ENCODE peak calls at places on chromosome X, in nine cellular contexts. I is heart left ventricle, E is lower lobe of right lung, M is HL-60, K is PC-3, C is OCI-LY7, Z is cardiac fibroblast, W is AG09309, S is ascending aorta. O is an unnamed sample.

GRCh38 chrX:23756165-23756564 is 13.1 kb upstream of the ACOT9 start:
- DNase-seq in C (peak), S (no peak), K (peak), W (no peak), I (peak), M (peak), E (peak), Z (peak), O (no peak)

GRCh38 chrX:65985211-65985610 is 54.7 kb downstream of the VSIG4 start:
- DNase-seq in M (no peak), K (no peak), C (no peak), E (no peak), I (no peak), W (no peak), Z (no peak), S (no peak), O (no peak)

GRCh38 chrX:68440940-68441339 is 7.6 kb upstream of the OPHN1 start:
- DNase-seq in K (peak), M (no peak), Z (peak), C (no peak), W (no peak), I (peak), E (no peak), S (no peak), O (peak)

GRCh38 chrX:96540111-96540631 is 144.5 kb upstream of the DIAPH2 start:
- DNase-seq in M (no peak), E (no peak), C (no peak), S (no peak), I (no peak), Z (no peak), K (no peak), W (no peak), O (peak)

GRCh38 chrX:1717326-1717725 is 102.5 kb downstream of the ASMT start:
- DNase-seq in Z (no peak), C (no peak), I (no peak), M (no peak), S (no peak), W (no peak), E (no peak), K (no peak), O (no peak)

GRCh38 chrX:49919617-49920016 is 2.8 kb upstream of the CLCN5 start:
- DNase-seq in I (peak), Z (peak), M (no peak), C (peak), K (peak), W (peak), E (no peak), S (no peak), O (no peak)

GRCh38 chrX:140744085-140744484 is 34.5 kb downstream of the LINC00632 start:
- DNase-seq in I (no peak), K (peak), E (no peak), Z (no peak), C (no peak), S (no peak), M (no peak), W (no peak), O (no peak)

GRCh38 chrX:153685179-153685536 is 2.6 kb upstream of the SLC6A8 start:
- DNase-seq in M (no peak), I (no peak), K (no peak), C (no peak), E (no peak), S (no peak), W (no peak), Z (no peak), O (no peak)

GRCh38 chrX:27884654-27885053 is 76.9 kb downstream of the MAGEB10 start:
- DNase-seq in Z (no peak), W (no peak), I (no peak), S (no peak), E (no peak), M (no peak), C (no peak), K (no peak), O (no peak)

GRCh38 chrX:53255738-53256191 is 25.6 kb downstream of the IQSEC2 start:
- DNase-seq in W (no peak), I (no peak), E (no peak), Z (no peak), K (no peak), S (no peak), M (no peak), C (no peak), O (no peak)

GRCh38 chrX:7216981-7217587 is 69.1 kb upstream of the PUDP start:
- DNase-seq in C (no peak), I (no peak), Z (no peak), W (no peak), K (no peak), M (no peak), S (no peak), E (no peak), O (no peak)

GRCh38 chrX:136182394-136182793 is 35.1 kb downstream of the FHL1 start:
- DNase-seq in Z (peak), S (no peak), C (no peak), I (no peak), E (no peak), M (no peak), K (no peak), W (no peak), O (no peak)

GRCh38 chrX:45351478-45351877 is 150.8 kb upstream of the DIPK2B start:
- DNase-seq in E (no peak), Z (peak), M (no peak), S (no peak), C (no peak), W (peak), I (no peak), K (peak), O (no peak)

GRCh38 chrX:56745019-56745418 is 16.0 kb downstream of the NBDY start:
- DNase-seq in S (no peak), M (no peak), I (no peak), W (peak), Z (peak), K (peak), C (no peak), E (no peak), O (no peak)

GRCh38 chrX:150058728-150059127 is 120.4 kb upstream of the EOLA2 start:
- DNase-seq in M (no peak), Z (no peak), I (no peak), W (no peak), E (no peak), S (no peak), K (peak), C (no peak), O (no peak)

GRCh38 chrX:1521459-1521956 is 15.5 kb downstream of the P2RY8 start:
- DNase-seq in C (peak), Z (no peak), W (no peak), S (no peak), I (no peak), M (peak), E (no peak), K (no peak), O (no peak)

GRCh38 chrX:119692241-119693031 is 532 bp downstream of the SEPTIN6 start:
- DNase-seq in M (peak), I (peak), S (no peak), C (peak), W (no peak), E (peak), Z (peak), K (peak), O (peak)

GRCh38 chrX:119695535-119696050 is 2.6 kb upstream of the SEPTIN6 start:
- DNase-seq in S (no peak), W (no peak), C (peak), Z (no peak), E (no peak), I (no peak), M (no peak), K (no peak), O (no peak)

GRCh38 chrX:119693032-119693995 is at the start of gene SEPTIN6:
- DNase-seq in M (peak), Z (peak), I (peak), S (peak), W (no peak), C (peak), K (peak), E (peak), O (peak)

GRCh38 chrX:119694601-119695534 is 1.9 kb upstream of the SEPTIN6 start:
- DNase-seq in I (no peak), K (no peak), C (peak), S (no peak), W (no peak), E (no peak), Z (no peak), M (no peak), O (no peak)

GRCh38 chrX:119693996-119694451 is 1.1 kb upstream of the SEPTIN6 start:
- DNase-seq in M (no peak), S (no peak), I (peak), K (no peak), C (no peak), E (no peak), Z (no peak), W (no peak), O (no peak)
- H3K4me3 ChIP-seq in M (no peak), S (peak), I (peak), K (no peak), C (peak), E (peak), Z (no peak), W (no peak), O (no peak)

GRCh38 chrX:103797691-103798090 is 21.1 kb downstream of the PLP1 start:
- DNase-seq in S (no peak), C (no peak), E (no peak), W (no peak), Z (no peak), K (peak), I (no peak), M (no peak), O (no peak)
- TF ChIP-seq CTCF in S (no peak), C (no peak), E (no peak), W (no peak), Z (no peak), K (no peak), I (no peak), M (no peak), O (no peak)

GRCh38 chrX:101080326-101080725 is 1.6 kb downstream of the TMEM35A start:
- DNase-seq in K (no peak), I (no peak), W (no peak), S (no peak), C (no peak), M (no peak), Z (no peak), E (no peak), O (no peak)
- H3K4me3 ChIP-seq in K (no peak), I (no peak), W (no peak), S (no peak), C (no peak), M (no peak), Z (no peak), E (no peak), O (no peak)

DNA sequence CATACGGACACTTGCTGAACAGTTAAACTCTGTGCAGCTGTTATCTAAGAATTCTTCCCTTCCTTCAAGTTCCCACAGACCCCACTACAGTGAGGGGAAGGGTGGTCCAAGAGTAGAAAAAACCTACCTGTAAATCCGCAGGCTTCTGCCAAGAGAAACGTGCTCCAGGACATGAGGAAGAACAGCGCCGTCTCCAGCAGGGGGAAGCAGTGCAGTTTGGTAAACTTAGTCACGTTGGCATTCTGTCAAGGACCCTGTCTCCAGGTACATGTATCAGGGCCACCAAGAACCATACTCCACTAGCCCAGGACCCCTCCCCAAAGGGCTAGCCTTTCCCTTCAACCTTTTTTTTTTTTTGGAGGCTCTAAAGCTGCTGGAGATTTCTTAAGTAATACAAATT is 79.9 kb downstream of the CHST7 start:
- DNase-seq in M (no peak), Z (peak), K (peak), E (peak), W (no peak), I (no peak), S (no peak), C (peak), O (peak)
- TF ChIP-seq CTCF in M (no peak), Z (peak), K (peak), E (peak), W (peak), I (no peak), S (no peak), C (peak), O (no peak)

DNA sequence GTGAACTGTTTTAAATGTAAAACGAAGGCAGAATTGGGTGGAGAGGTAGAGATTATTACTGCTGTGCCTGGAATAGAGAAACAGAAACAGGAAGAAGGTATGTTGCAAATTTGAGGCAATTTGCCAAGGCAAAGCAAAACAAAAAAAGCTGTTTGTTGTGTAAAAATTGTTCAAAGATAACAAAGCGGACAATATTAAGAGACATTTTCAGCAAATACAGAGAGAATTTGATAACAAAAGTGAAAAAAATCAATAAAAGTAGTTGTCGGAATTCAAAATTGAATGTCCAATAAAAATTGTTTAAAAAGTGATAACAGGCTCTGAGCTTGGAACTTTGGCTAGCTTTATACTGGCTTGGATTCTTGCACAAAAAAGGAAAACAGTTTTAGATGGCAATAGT is 14.4 kb upstream of the SMS start:
- DNase-seq in C (no peak), I (no peak), W (no peak), K (peak), S (no peak), M (no peak), E (no peak), Z (peak), O (no peak)
- H3K4me3 ChIP-seq in C (no peak), I (no peak), W (no peak), K (peak), S (peak), M (peak), E (peak), Z (no peak), O (no peak)

DNA sequence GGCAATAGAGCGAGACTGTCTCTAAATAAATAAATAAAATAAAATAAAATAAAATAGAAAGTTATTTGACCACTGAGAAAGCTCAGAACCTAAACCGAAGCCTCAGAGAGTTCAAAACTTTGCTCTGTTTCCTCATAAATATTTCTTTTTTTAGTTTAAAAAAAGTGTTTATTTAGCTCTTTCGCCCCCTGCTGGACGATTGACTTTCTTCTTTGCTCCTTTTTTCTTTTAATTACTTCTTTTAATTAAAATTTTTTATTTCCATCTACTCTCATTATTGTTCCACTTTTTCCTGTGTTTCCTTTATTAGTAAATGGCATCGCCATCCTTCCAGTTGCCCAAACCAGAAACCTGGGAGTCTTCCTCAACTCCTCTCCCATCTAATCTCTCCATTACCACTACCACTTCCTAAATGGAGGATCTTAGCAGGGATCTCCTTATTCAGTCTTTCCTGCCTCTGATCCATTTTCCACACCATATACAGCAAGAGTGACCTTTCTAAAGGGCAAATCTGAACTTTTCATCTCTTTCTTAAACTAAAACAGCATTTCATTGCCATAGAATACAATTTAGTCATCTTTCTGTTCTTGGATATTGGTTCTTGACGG is 728 bp upstream of the IL13RA2 start:
- DNase-seq in S (no peak), I (no peak), C (no peak), K (no peak), Z (no peak), E (no peak), W (no peak), M (no peak), O (peak)
- TF ChIP-seq CTCF in S (peak), I (no peak), C (peak), K (no peak), Z (peak), E (peak), W (no peak), M (no peak), O (no peak)

DNA sequence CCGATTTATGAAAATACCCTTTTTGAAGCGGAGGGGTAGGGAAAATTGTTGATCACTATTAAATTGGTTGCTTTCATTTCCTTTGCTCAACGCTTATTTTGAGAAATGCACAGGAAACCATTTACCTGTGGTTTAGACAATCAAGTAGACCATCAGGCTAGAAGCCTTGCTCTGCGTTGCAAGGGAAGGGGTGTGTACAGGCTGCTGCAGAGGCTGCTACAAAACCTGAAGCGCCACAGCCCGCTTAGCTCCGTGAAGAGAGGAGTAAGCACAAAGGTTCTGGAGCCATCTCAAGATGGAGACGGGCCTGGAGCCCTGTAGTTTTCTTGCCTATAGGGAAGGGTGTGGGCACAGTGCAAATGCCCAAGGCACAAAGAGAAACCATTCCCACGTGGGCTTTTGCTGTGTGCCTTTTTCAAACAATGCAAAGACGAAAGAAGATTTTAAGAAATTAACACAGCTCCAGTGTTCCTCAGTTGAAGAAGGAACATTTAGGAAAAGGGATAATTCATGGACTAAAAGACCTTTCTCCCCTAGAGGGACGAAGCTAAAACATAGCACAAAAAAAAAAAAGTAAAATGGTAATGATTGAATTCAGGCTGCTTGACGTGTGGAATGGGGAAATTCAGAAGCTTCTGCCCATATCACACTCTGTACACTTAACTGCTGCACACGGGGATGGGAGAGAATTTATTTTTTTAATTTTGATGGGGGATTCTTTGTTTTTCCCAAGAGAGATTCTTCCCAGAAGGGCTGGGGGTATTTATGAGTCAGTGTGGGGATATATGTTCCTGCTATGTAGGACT is 3.5 kb downstream of the TMSB4X start:
- DNase-seq in W (no peak), K (peak), I (peak), S (no peak), C (peak), M (no peak), E (peak), Z (peak), O (peak)
- H3K4me3 ChIP-seq in W (peak), K (no peak), I (peak), S (peak), C (peak), M (no peak), E (peak), Z (no peak), O (no peak)

GRCh38 chrX:129449141-129449540 is 74.1 kb downstream of the SMARCA1 start:
- DNase-seq in Z (no peak), S (no peak), M (no peak), E (no peak), K (no peak), I (no peak), C (no peak), W (no peak), O (no peak)
- TF ChIP-seq CTCF in Z (no peak), S (no peak), M (no peak), E (no peak), K (peak), I (no peak), C (peak), W (peak), O (no peak)

DNA sequence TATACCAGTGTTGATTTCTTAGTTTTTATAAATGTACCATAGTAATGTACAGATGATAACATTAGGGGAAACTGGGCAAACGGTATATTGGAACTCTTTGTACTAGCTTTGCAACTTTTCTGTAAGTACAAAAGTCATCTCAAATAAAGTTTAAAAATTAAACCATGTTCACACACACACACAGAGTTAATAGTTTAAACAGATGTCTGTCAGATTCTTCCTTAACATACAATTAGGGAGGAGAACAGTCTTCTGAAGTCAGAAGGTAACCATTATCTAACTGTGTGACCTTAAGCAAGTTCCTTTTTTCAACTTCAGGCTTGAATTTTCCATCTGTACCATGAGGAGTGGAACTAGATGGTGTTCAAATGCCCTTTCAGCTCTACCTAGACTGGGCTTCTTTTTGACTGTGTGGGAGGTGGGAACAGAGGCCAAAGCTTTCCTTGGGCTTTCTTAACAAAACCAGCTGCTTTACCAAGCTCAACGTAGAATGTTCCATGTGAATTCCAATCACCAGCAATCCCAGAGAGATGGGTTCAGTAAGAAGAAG is 127.8 kb downstream of the NEXMIF start:
- DNase-seq in I (no peak), K (no peak), M (no peak), C (no peak), Z (no peak), W (no peak), E (no peak), S (no peak), O (no peak)
- H3K4me3 ChIP-seq in I (no peak), K (no peak), M (no peak), C (no peak), Z (no peak), W (no peak), E (no peak), S (no peak), O (no peak)

GRCh38 chrX:131405497-131405896 is 116.4 kb upstream of the IGSF1 start:
- DNase-seq in C (no peak), K (peak), W (no peak), S (no peak), I (no peak), E (no peak), Z (no peak), M (no peak), O (no peak)
- TF ChIP-seq CTCF in C (no peak), K (no peak), W (peak), S (no peak), I (no peak), E (no peak), Z (no peak), M (no peak), O (no peak)